ENCODE peak calls at places on chromosomes 7 and 10, in ten cellular contexts. E is GM23248; D is cerebellum; A is amniotic stem cell; V is activated naive CD4-positive, alpha-beta T cell treated with anti-CD3 and anti-CD28 coated beads, Interleukin-2, amount 50 U/mL, for 16 hours; P is fibroblast of pulmonary artery; G is skeletal muscle cell; Q is cardiac muscle cell; F is CD8-positive, alpha-beta T cell; H is adrenal gland. S is an unnamed sample.
A peak's percentile ranks its signal among the peaks of the same experiment; 100 is the strongest.

GRCh38 chr10:71547841-71548493 is 151.2 kb downstream of the CDH23 start:
- DNase-seq in P (peak; percentile 64), E (no peak), A (no peak), D (peak; percentile 27), Q (peak; percentile 85), F (no peak), G (peak; percentile 6), V (no peak), H (peak; percentile 26), S (no peak)

GRCh38 chr10:10605551-10606081 is 412.1 kb upstream of the CELF2 start:
- DNase-seq in G (peak; percentile 96), P (peak; percentile 100), Q (peak; percentile 99), E (peak; percentile 96), H (peak; percentile 33), D (no peak), F (no peak), V (no peak), A (no peak), S (peak; percentile 96)

GRCh38 chr10:55410415-55410885 is 609.4 kb upstream of the PCDH15 start:
- DNase-seq in H (peak; percentile 85), F (no peak), P (peak; percentile 42), V (no peak), E (peak; percentile 54), G (no peak), D (peak; percentile 65), Q (peak; percentile 1), A (no peak), S (no peak)

GRCh38 chr10:108204528-108205313 is 1040.2 kb upstream of the SORCS1 start:
- DNase-seq in Q (peak; percentile 30), H (no peak), F (no peak), V (no peak), D (no peak), P (peak; percentile 14), A (peak; percentile 17), G (peak; percentile 41), E (peak; percentile 78), S (no peak)

GRCh38 chr7:42945821-42946615 is 13.8 kb downstream of the MRPL32 start:
- DNase-seq in P (peak; percentile 11), G (no peak), F (no peak), V (no peak), E (peak; percentile 47), H (no peak), D (no peak), A (no peak), Q (no peak), S (no peak)

GRCh38 chr7:134083766-134084487 is 43.2 kb upstream of the LRGUK start:
- DNase-seq in D (no peak), P (no peak), V (no peak), G (no peak), Q (no peak), F (no peak), A (no peak), E (peak; percentile 61), H (peak; percentile 25), S (no peak)

GRCh38 chr7:105224884-105225651 is 163.7 kb downstream of the SRPK2 start:
- DNase-seq in E (peak; percentile 95), H (peak; percentile 38), Q (peak; percentile 85), D (peak; percentile 17), P (peak; percentile 89), A (peak; percentile 40), F (no peak), V (no peak), G (peak; percentile 85), S (peak; percentile 42)

GRCh38 chr7:14380881-14381280 is 391.4 kb upstream of the ETV1 start:
- DNase-seq in H (no peak), E (peak; percentile 30), Q (no peak), F (no peak), P (no peak), D (no peak), G (no peak), A (no peak), V (no peak), S (no peak)

GRCh38 chr10:133166828-133167692 is 7.0 kb downstream of the KNDC1 start:
- DNase-seq in A (no peak), Q (peak; percentile 20), P (no peak), H (no peak), V (no peak), E (no peak), D (peak; percentile 87), F (no peak), G (no peak), S (no peak)

GRCh38 chr10:19921300-19922140 is 105.3 kb downstream of the PLXDC2 start:
- DNase-seq in H (no peak), P (peak; percentile 78), F (no peak), G (peak; percentile 68), A (no peak), V (no peak), E (peak; percentile 73), Q (peak; percentile 83), D (no peak), S (peak; percentile 15)

GRCh38 chr7:129317450-129317849 is 92.6 kb downstream of the AHCYL2 start:
- DNase-seq in Q (no peak), D (no peak), E (no peak), V (no peak), A (no peak), F (no peak), P (no peak), G (no peak), H (no peak), S (no peak)

GRCh38 chr10:29386347-29386999 is 97.6 kb downstream of the LYZL1 start:
- DNase-seq in D (peak; percentile 19), F (peak; percentile 21), Q (peak; percentile 49), V (no peak), G (no peak), H (no peak), E (peak; percentile 58), P (peak; percentile 44), A (no peak), S (no peak)

GRCh38 chr10:26067680-26068079 is 133.7 kb downstream of the MYO3A start:
- DNase-seq in A (no peak), F (no peak), G (no peak), P (no peak), E (no peak), H (no peak), V (no peak), D (no peak), Q (no peak), S (no peak)

GRCh38 chr10:122421054-122421625 is 33.3 kb upstream of the ARMS2 start:
- DNase-seq in P (no peak), V (no peak), G (no peak), F (no peak), E (peak; percentile 28), D (no peak), Q (no peak), A (no peak), H (no peak), S (no peak)

GRCh38 chr7:142501434-142501833 is 243.6 kb upstream of the PRSS58 start:
- DNase-seq in V (no peak), P (no peak), Q (no peak), A (no peak), G (no peak), H (no peak), E (no peak), D (no peak), F (no peak), S (no peak)

GRCh38 chr10:117174439-117175214 is 22.7 kb upstream of the KCNK18 start:
- DNase-seq in H (peak; percentile 66), G (peak; percentile 10), E (peak; percentile 83), Q (peak; percentile 77), F (peak; percentile 80), A (peak; percentile 14), P (peak; percentile 78), V (peak; percentile 87), D (peak; percentile 70), S (peak; percentile 14)

GRCh38 chr10:131312261-131312801 is 810 bp upstream of the TCERG1L start:
- DNase-seq in F (no peak), P (no peak), A (no peak), E (no peak), Q (peak; percentile 38), H (no peak), D (no peak), V (no peak), G (no peak), S (no peak)

GRCh38 chr7:112484671-112485097 is 3.9 kb downstream of the LSMEM1 start:
- DNase-seq in P (peak; percentile 90), D (no peak), E (peak; percentile 92), F (no peak), G (peak; percentile 85), A (peak; percentile 80), Q (peak; percentile 88), V (no peak), H (peak; percentile 47), S (peak; percentile 72)

GRCh38 chr7:46610746-46611145 is 689.7 kb upstream of the IGFBP3 start:
- DNase-seq in F (no peak), D (no peak), H (no peak), Q (no peak), G (no peak), A (no peak), V (no peak), P (no peak), E (no peak), S (no peak)

GRCh38 chr10:34339816-34340553 is 475.1 kb downstream of the PARD3 start:
- DNase-seq in G (no peak), D (no peak), E (no peak), Q (no peak), A (no peak), P (no peak), F (no peak), V (no peak), H (no peak), S (no peak)

GRCh38 chr7:22481726-22482125 is 18.3 kb downstream of the STEAP1B start:
- DNase-seq in H (no peak), P (no peak), G (no peak), F (no peak), Q (peak; percentile 13), E (peak; percentile 64), V (no peak), A (no peak), D (no peak), S (peak; percentile 52)

GRCh38 chr7:94183289-94183749 is 179.2 kb upstream of the BET1 start:
- DNase-seq in Q (peak; percentile 99), D (no peak), E (peak; percentile 96), P (peak; percentile 100), V (no peak), H (peak; percentile 20), A (peak; percentile 90), G (peak; percentile 97), F (no peak), S (peak; percentile 96)

GRCh38 chr10:490256-490655 is 199.2 kb downstream of the DIP2C start:
- DNase-seq in P (peak; percentile 73), F (no peak), A (no peak), Q (peak; percentile 86), G (peak; percentile 76), E (peak; percentile 63), D (no peak), H (peak; percentile 40), V (no peak), S (no peak)

GRCh38 chr7:21429786-21430574 is 2.1 kb downstream of the SP4 start:
- DNase-seq in V (no peak), P (no peak), Q (no peak), E (no peak), H (no peak), G (no peak), D (no peak), F (no peak), A (no peak), S (no peak)

GRCh38 chr10:110033724-110034235 is 26.0 kb downstream of the ADD3 start:
- DNase-seq in P (no peak), F (no peak), Q (no peak), H (no peak), V (no peak), A (no peak), G (no peak), E (no peak), D (no peak), S (no peak)

GRCh38 chr7:138554674-138555073 is 94.6 kb downstream of the TRIM24 start:
- DNase-seq in Q (no peak), P (no peak), A (no peak), V (no peak), E (no peak), H (no peak), D (no peak), F (no peak), G (no peak), S (no peak)

GRCh38 chr7:44769381-44770209 is 20.9 kb downstream of the ZMIZ2 start:
- DNase-seq in F (no peak), V (no peak), A (no peak), Q (peak; percentile 66), D (peak; percentile 29), P (peak; percentile 53), E (peak; percentile 71), G (no peak), H (no peak), S (no peak)

GRCh38 chr10:94193466-94193924 is 169.2 kb downstream of the NOC3L start:
- DNase-seq in D (no peak), P (peak; percentile 52), E (peak; percentile 54), H (no peak), A (peak; percentile 42), V (no peak), G (peak; percentile 65), F (no peak), Q (peak; percentile 54), S (peak; percentile 46)

S was measured in AG09319.